ENCODE peak calls at places on chromosomes 7 and 10, in nine cellular contexts. I, J, F, P, D, V, C, E and A are unnamed samples.

GRCh38 chr10:112956631-112957350 is 6.7 kb downstream of the TCF7L2 start:
- DNase-seq in I (peak; percentile 47), J (peak; percentile 36), F (no peak), P (no peak), D (no peak), V (no peak), C (no peak), E (no peak), A (no peak)

GRCh38 chr10:100858258-100858657 is 54.5 kb upstream of the SLF2 start:
- DNase-seq in I (no peak), J (no peak), F (no peak), P (no peak), D (no peak), V (no peak), C (no peak), E (no peak), A (no peak)

GRCh38 chr10:1662361-1663025 is 74.8 kb downstream of the ADARB2 start:
- DNase-seq in I (no peak), J (no peak), F (no peak), P (no peak), D (no peak), V (no peak), C (no peak), E (no peak), A (peak; percentile 65)

GRCh38 chr7:42691030-42691639 is 220.7 kb downstream of the C7orf25 start:
- DNase-seq in I (peak; percentile 72), J (peak; percentile 31), F (no peak), P (peak; percentile 60), D (no peak), V (no peak), C (no peak), E (peak; percentile 55), A (no peak)

GRCh38 chr7:2248984-2249694 is 7.1 kb downstream of the NUDT1 start:
- DNase-seq in I (peak; percentile 98), J (peak; percentile 94), F (peak; percentile 79), P (no peak), D (peak; percentile 95), V (peak; percentile 54), C (peak; percentile 83), E (peak; percentile 94), A (peak; percentile 52)

GRCh38 chr10:99758241-99758891 is 24.1 kb upstream of the ABCC2 start:
- DNase-seq in I (peak; percentile 90), J (no peak), F (no peak), P (no peak), D (no peak), V (no peak), C (no peak), E (no peak), A (no peak)

GRCh38 chr10:94383515-94383914 is 18.8 kb upstream of the TBC1D12 start:
- DNase-seq in I (no peak), J (no peak), F (no peak), P (no peak), D (no peak), V (no peak), C (no peak), E (no peak), A (no peak)

GRCh38 chr7:129308047-129308446 is 83.2 kb downstream of the AHCYL2 start:
- DNase-seq in I (peak; percentile 9), J (peak; percentile 62), F (no peak), P (no peak), D (peak; percentile 56), V (peak; percentile 42), C (no peak), E (no peak), A (no peak)

GRCh38 chr7:66267249-66267648 is 62.1 kb downstream of the TPST1 start:
- DNase-seq in I (peak; percentile 97), J (peak; percentile 94), F (no peak), P (no peak), D (no peak), V (no peak), C (no peak), E (peak; percentile 77), A (no peak)

GRCh38 chr7:333399-333776 is 43.4 kb downstream of the FOXL3 start:
- DNase-seq in I (peak; percentile 6), J (no peak), F (no peak), P (no peak), D (peak; percentile 49), V (peak; percentile 83), C (peak; percentile 68), E (peak; percentile 40), A (no peak)

GRCh38 chr10:88897019-88897853 is 17.2 kb downstream of the STAMBPL1 start:
- DNase-seq in I (peak; percentile 66), J (no peak), F (no peak), P (no peak), D (peak; percentile 52), V (no peak), C (no peak), E (no peak), A (no peak)

DNA sequence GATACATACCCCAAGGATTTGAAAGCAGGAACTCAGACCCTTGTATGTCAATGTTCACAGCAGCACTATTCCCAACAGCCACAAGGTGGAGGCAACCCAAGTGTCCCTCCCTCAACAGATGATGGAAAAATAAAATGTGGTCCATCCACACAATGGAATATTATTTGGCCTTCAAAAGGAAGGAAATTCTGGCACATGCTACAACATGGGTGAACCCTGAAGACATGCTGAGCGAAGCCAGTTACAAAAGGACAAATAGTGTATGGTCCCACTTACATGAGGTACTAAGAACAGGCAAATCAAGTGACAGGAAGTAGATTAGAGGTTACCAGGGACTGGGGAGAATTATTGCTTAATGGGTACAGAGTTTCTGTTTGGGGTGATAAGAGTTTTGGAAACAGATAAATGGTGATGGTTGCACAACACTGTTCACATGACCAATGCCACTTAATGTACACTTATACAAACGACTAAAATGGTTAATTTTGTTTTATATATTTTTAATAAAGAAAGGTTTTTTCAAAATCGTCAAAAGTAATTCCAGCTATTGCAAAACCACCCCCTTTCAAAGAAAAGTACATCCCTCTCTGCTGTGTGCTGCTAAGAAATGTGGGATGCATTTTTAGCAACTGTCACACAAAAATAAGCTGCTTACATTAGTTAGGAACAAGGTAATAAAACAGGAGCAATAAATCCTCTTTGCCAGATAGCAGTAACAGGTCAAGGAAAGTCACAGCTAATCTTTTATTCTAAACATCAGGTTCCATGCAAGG is 85.7 kb downstream of the GRB10 start:
- DNase-seq in I (peak; percentile 54), J (no peak), F (no peak), P (no peak), D (no peak), V (no peak), C (no peak), E (no peak), A (no peak)
- TF ChIP-seq CTCF in I (peak; percentile 57), J (peak; percentile 45), F (peak; percentile 51), P (peak; percentile 51), D (peak; percentile 76), V (peak; percentile 58), C (peak; percentile 22), E (peak; percentile 75), A (peak; percentile 51)

DNA sequence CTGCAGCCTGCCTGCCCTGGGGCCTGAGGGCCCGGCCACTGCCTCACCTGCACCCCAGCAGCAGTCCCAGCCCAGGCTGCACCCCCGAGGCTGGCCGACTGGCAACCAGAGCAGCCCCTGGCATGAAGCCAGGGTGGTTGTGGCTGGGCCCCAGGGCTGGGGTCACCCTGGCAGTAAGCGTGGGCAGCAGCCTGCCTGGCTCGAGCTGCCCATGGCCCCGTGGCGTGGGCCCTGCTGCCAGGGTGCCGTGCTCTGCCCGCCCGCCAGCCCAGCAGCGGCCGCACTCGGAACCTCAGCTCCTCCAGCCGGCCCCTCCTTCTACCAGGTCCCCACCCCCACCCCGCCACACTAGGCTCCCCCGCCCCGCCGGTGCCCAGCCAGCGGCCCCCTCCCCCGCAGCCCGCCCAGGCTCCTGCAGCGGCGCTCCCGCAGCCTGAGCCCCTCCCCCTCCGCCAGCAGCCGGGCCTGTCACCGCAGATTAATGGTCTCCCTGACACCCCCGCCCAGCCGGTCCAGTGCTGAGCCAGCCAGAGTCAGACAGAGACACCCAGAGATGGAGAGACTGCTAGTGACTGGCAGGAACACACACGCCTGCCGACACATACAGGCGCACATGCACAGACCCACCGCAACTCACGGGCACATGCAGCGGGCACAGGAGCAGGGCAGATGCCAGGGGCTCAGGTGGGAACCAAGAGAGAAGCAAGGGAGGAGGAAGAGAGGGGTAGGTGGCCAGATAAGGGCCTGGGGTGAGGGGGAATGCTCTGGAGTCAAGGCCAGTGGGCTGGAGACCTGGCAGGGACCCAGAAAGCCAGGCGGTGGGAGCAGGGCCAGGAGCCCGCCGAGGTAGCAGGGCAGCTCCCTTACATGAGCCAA is 22.4 kb downstream of the KCNH2 start:
- DNase-seq in I (peak; percentile 30), J (peak; percentile 29), F (no peak), P (no peak), D (no peak), V (peak; percentile 70), C (peak; percentile 60), E (no peak), A (no peak)
- H3K4me3 ChIP-seq in I (peak overlapping the region; percentile 6), J (no peak overlapping the region), F (no peak overlapping the region), P (no peak overlapping the region), D (no peak overlapping the region), V (no peak overlapping the region), C (no peak overlapping the region), E (no peak overlapping the region), A (no peak overlapping the region)

GRCh38 chr7:107661865-107662379 is 1.3 kb downstream of the SLC26A4 start:
- DNase-seq in I (no peak), J (no peak), F (no peak), P (no peak), D (no peak), V (no peak), C (no peak), E (no peak), A (no peak)
- TF ChIP-seq CTCF in I (no peak), J (no peak), F (no peak), P (no peak), D (no peak), V (no peak), C (no peak), E (no peak), A (no peak)

GRCh38 chr10:14688606-14689005 is 86.1 kb downstream of the FAM107B start:
- DNase-seq in I (peak; percentile 84), J (peak; percentile 83), F (no peak), P (no peak), D (no peak), V (no peak), C (no peak), E (peak; percentile 79), A (no peak)

GRCh38 chr10:14684363-14684762 is 90.3 kb downstream of the FAM107B start:
- DNase-seq in I (no peak), J (no peak), F (no peak), P (no peak), D (no peak), V (no peak), C (no peak), E (no peak), A (no peak)

GRCh38 chr10:14691359-14691758 is 83.3 kb downstream of the FAM107B start:
- DNase-seq in I (peak; percentile 62), J (no peak), F (no peak), P (no peak), D (no peak), V (no peak), C (no peak), E (no peak), A (no peak)

GRCh38 chr10:14686356-14686755 is 88.3 kb downstream of the FAM107B start:
- DNase-seq in I (no peak), J (peak; percentile 73), F (no peak), P (no peak), D (no peak), V (no peak), C (no peak), E (no peak), A (no peak)

DNA sequence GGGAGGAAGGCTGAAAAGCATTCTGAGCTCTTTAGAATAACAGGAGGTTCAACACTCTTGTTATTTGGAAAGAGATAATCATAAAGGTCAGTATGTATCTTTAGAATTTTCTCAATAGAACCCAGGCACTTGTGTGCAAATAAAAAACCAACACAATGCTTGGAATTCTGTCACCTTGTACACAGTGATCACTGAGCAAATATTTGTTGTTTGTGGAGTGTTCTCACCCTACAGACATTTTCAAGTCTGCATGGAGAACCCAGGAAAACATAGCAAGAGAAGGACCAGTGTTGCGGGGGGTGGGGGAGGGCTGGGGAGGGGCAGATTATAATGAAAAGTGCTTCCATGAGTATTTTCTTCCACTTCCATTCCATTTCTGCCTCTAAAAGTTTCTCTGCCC is 87.4 kb downstream of the FAM107B start:
- DNase-seq in I (no peak), J (no peak), F (no peak), P (peak; percentile 73), D (peak; percentile 42), V (no peak), C (no peak), E (no peak), A (no peak)
- H3K4me3 ChIP-seq in I (no peak overlapping the region), J (no peak overlapping the region), F (no peak overlapping the region), P (no peak overlapping the region), D (no peak overlapping the region), V (no peak overlapping the region), C (no peak overlapping the region), E (no peak overlapping the region), A (no peak overlapping the region)